ENCODE peak calls at places on chromosomes 3 and 15, in six cellular contexts. J, E, L, V, S and A are unnamed samples.

GRCh38 chr3:42936157-42936981 is 30.4 kb downstream of the ZNF662 start:
- DNase-seq in J (peak), E (no peak), V (no peak), S (no peak), L (no peak), A (peak)

GRCh38 chr3:77125934-77126333 is 86.0 kb downstream of the ROBO2 start:
- DNase-seq in L (no peak), V (no peak), S (no peak), E (no peak), J (no peak), A (no peak)

GRCh38 chr3:61562810-61563613 is 1.6 kb downstream of the PTPRG start:
- DNase-seq in J (no peak), S (peak), L (peak), V (peak), E (no peak), A (peak)

GRCh38 chr3:50616770-50617095 is 218 bp upstream of the MAPKAPK3 start:
- DNase-seq in J (peak), E (peak), V (peak), L (peak), S (peak), A (peak)

GRCh38 chr15:44710236-44711088 is 661 bp downstream of the PATL2 start:
- DNase-seq in E (no peak), J (peak), S (no peak), L (no peak), V (no peak), A (peak)

GRCh38 chr15:88624156-88624970 is 3.2 kb downstream of the AEN start:
- DNase-seq in E (no peak), L (peak), S (no peak), J (no peak), V (no peak), A (peak)

GRCh38 chr3:19946832-19947548 is at the start of gene RAB5A:
- DNase-seq in S (peak), V (peak), E (peak), L (peak), J (peak), A (peak)

GRCh38 chr3:53823956-53824320 is 22.3 kb downstream of the CHDH start:
- DNase-seq in E (no peak), J (no peak), V (no peak), L (no peak), S (no peak), A (no peak)

GRCh38 chr3:156102267-156102912 is 18.0 kb upstream of the KCNAB1 start:
- DNase-seq in E (no peak), V (no peak), S (no peak), L (no peak), J (no peak), A (no peak)

GRCh38 chr3:169218314-169218983 is 445.1 kb downstream of the MECOM start:
- DNase-seq in S (peak), L (peak), E (peak), V (peak), J (peak), A (peak)

GRCh38 chr3:154243353-154243752 is 80.9 kb downstream of the DHX36 start:
- DNase-seq in S (peak), E (no peak), V (no peak), L (no peak), J (peak), A (peak)
- H3K4me2 ChIP-seq in S (peak), E (peak), V (no peak), L (no peak), J (peak), A (peak)

DNA sequence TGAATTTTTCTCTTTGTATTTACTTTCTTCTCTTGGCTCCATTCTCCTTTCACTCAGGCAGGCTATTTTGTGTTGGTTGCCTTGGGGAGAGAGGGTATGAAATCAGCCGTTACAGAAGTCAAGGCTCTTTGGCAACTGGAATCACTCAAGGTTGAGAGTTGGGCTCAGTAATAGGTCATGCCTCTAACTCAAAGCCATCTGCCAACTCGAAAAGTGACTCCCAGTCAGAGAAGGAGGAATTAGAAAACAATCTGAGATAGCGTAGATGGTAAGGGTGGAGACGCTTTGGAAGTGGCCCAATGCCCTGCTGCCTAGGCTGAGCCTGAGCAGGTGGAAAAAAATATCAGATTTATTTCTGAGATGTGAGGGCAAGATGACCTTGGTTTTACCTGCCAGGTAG is 205.7 kb upstream of the ST8SIA2 start:
- DNase-seq in L (no peak), S (no peak), E (no peak), J (no peak), V (no peak), A (no peak)
- TF ChIP-seq EZH2 in L (no peak), S (no peak), E (no peak), J (no peak), V (no peak), A (no peak)

DNA sequence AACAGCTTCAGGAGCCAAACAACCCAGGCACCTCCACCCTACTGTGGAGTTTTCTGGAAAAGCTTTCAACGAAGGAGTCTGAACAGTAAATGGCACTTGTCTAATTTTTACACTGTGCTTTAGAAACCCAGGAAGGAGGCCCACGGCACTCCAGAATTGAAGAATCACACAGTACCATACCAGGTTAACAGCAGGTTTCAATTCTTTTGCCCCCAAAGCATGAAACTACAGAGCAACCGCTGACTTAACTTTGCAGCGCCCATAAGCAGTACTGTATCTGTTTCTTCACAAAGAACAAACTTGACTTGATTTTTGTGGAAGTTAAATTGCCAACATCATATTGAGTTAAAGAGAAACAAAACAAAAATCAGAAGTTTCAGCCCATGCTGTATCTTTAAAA is 456.5 kb downstream of the FOXP1 start:
- DNase-seq in S (no peak), V (no peak), L (no peak), E (no peak), J (no peak), A (no peak)
- H3K4me2 ChIP-seq in S (peak), V (no peak), L (no peak), E (no peak), J (peak), A (peak)

DNA sequence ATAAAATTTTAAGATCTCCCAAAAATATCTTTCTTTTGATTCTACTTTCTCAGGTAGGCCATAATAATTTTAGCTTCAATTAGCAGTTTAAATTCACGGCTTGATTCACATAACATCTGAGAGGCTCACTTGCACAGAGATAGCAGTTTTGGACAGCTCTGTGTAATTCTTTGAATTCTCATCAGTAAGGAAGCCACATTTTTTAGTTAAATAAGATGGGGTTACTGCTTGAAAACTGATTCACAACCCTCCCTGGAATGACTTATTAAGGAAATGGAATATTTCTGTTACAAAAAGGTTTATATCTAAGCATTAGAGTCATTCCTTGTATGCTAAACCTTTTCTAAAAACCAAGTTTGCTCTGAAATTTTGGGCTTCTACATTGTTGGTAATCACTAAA is 212.7 kb downstream of the ALCAM start:
- DNase-seq in V (no peak), J (peak), E (no peak), L (no peak), S (no peak), A (no peak)
- TF ChIP-seq EZH2 in V (no peak), J (no peak), E (no peak), L (no peak), S (no peak), A (no peak)

DNA sequence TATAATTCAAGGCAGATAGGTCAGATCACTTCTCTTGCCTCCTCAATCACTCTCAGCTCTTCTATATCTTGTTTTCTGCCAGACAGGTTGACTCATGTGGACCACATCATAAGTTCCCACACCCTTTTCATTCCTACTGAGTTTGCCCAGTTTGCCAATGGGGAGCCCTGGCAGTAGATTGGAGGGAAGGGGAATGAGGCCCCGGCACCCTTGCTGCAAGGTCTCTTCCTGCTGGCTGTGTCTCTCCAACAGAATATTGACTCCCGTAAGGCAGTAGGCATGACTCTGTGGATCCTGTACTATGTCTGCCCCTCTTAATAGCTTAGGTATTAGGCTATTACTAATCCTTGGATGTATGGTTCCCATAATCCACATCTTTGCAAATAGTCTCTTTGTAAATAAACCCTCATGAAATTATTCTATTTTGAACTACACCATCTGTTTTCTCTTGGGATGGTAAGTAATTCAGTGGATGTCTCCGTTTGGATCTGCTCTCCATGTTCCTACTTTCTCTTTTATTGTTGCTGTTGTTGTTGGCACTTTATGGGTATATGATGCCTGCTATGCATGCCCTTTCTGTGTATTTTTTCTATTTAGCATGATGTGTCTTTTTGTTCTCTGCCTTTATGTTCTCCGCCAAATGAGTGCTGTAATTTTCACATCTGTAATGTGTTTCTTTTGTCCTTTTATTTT is 65.5 kb upstream of the DCBLD2 start:
- DNase-seq in J (peak), E (peak), S (peak), V (no peak), L (no peak), A (peak)
- H3K4me2 ChIP-seq in J (peak), E (peak), S (peak), V (no peak), L (no peak), A (no peak)

DNA sequence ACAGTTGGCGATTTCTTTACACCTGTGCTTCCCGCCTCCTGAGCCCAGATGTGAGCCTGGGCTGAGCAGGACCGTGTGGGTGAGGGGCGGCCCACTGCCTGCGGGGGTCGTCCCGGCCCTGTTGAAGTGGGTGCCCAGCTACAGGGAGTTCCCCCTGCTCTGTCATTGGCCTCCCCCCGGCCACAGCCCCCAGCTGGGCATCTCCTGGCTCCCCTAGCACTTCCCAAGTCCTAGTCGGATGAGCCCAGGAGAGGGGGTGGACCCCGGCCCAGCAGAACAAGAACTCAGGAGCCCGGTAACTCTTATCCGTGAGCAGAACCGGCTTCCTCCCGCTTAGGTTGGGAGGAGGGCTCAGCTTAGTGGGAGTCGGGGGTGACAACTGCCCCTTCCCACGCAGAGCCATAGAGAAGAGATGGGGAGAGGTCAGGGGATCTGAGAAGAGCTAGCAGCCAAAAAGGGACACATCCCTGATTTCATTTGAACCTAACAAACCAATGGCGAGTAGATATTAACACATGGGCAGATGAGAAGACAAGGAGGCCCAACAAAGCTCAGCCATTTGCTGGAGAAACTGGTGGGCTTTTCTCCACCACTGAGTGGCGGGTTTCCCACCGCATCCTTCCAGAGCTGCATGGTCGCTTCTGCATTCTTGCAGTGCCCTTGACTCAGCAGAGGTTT is 878 bp downstream of the PAQR5 start:
- DNase-seq in E (no peak), V (no peak), S (no peak), L (no peak), J (no peak), A (no peak)
- TF ChIP-seq EZH2 in E (no peak), V (peak), S (no peak), L (peak), J (peak), A (no peak)

GRCh38 chr3:46075816-46076215 is 48.5 kb upstream of the XCR1 start:
- DNase-seq in J (no peak), L (no peak), S (no peak), E (no peak), V (no peak), A (no peak)

GRCh38 chr3:46082021-46082420 is 54.7 kb upstream of the XCR1 start:
- DNase-seq in L (no peak), S (no peak), V (no peak), E (no peak), J (no peak), A (no peak)

GRCh38 chr3:46080124-46080991 is 53.1 kb upstream of the XCR1 start:
- DNase-seq in E (no peak), S (peak), L (no peak), J (no peak), V (no peak), A (peak)

GRCh38 chr3:46076606-46077005 is 49.3 kb upstream of the XCR1 start:
- DNase-seq in S (no peak), V (no peak), J (no peak), E (no peak), L (no peak), A (no peak)

DNA sequence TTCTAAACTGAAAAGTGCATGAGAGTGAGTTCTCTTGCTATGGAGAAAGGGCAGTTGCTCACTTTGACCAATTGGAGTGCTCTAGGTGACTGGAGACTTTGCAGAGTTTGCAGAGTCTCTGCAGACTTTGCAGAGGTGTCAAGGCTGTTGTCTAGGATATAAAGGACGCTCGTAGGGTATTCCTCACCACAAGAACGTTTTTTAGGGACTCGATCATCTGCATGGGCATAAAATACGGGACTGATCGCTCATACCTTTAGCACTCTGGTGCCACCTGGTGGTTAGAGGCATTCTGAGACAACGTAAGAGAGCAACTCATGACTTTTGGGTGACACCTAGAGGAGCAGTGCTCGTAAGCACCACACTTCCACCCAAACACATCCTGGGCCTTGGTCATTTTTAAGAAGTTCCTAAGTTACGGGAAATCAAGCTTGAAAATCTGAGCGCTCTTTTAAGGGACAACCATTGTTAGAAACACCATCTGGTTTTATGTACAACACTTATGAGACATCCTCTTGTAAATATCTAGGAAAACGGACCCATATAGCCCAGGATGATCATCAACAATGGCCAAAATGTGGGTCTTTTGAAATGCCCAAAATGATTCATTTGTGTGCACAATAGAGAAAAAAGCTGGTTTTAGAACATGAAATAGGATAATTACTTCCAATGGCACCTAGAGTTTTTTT is 51.6 kb upstream of the XCR1 start:
- DNase-seq in L (peak), S (peak), J (peak), E (peak), V (peak), A (peak)
- H3K4me2 ChIP-seq in L (peak), S (peak), J (peak), E (peak), V (no peak), A (peak)

GRCh38 chr3:120448707-120449650 is 1.8 kb downstream of the FSTL1 start:
- DNase-seq in J (peak), S (peak), L (peak), V (no peak), E (no peak), A (peak)

GRCh38 chr3:120449701-120450216 is 1.0 kb downstream of the FSTL1 start:
- DNase-seq in S (peak), E (no peak), J (peak), V (no peak), L (peak), A (peak)

GRCh38 chr3:120451670-120452220 is 953 bp upstream of the FSTL1 start:
- DNase-seq in V (no peak), E (no peak), S (no peak), L (no peak), J (no peak), A (no peak)

GRCh38 chr3:120450914-120451669 is at the start of gene FSTL1:
- DNase-seq in E (no peak), L (peak), S (no peak), J (peak), V (peak), A (peak)

DNA sequence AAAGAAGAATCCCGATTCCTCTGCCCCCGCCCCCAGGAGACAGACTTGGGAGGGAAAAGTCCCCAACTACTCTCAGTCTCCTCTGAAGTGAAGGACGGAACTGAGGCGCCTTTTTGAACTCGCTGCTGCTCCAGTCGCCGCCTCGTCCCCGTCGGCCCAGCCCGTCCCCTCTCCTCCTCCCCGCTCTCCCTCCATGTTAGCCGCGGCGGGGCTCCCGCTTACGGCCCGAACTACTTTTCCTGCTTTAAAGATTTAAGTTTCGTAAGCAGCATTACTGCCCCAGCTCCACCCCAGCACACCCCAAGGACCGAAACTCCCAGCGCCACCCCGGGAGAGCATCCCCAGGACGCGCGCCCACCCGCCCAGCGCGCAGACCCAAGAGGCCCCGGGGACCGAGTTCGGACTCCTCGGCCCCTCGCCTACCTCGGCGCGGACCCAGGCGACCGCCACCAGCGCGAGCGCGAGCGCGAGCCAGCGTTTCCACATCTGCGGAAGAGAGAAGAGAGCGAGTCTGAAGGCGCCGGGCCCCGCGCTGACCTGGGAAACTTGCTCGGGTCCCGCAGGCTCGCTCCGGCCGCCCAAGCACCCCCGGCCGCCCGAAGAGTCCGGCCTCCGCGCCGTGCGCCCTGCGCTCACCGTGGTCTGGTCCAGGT is 405 bp downstream of the FSTL1 start:
- DNase-seq in L (peak), S (peak), J (no peak), E (no peak), V (peak), A (no peak)
- TF ChIP-seq EZH2 in L (no peak), S (no peak), J (no peak), E (no peak), V (no peak), A (no peak)

GRCh38 chr15:66721954-66722353 is 19.9 kb downstream of the SMAD6 start:
- DNase-seq in J (no peak), S (no peak), V (no peak), E (no peak), L (no peak), A (no peak)

GRCh38 chr15:66725468-66725785 is 23.4 kb downstream of the SMAD6 start:
- DNase-seq in S (no peak), J (no peak), L (no peak), V (no peak), E (no peak), A (no peak)

GRCh38 chr15:66722757-66723540 is 20.9 kb downstream of the SMAD6 start:
- DNase-seq in V (no peak), E (no peak), J (no peak), L (no peak), S (no peak), A (no peak)

GRCh38 chr15:66724732-66725467 is 22.9 kb downstream of the SMAD6 start:
- DNase-seq in S (no peak), E (no peak), J (no peak), V (no peak), L (no peak), A (no peak)

GRCh38 chr15:66723826-66724731 is 22.0 kb downstream of the SMAD6 start:
- DNase-seq in V (no peak), E (peak), S (no peak), J (peak), L (no peak), A (peak)
- H3K4me2 ChIP-seq in V (no peak), E (peak), S (no peak), J (no peak), L (no peak), A (no peak)

GRCh38 chr15:80233511-80234080 is 18.4 kb downstream of the CTXND1 start:
- DNase-seq in S (no peak), J (no peak), V (no peak), L (peak), E (no peak), A (no peak)
- TF ChIP-seq EZH2 in S (no peak), J (no peak), V (no peak), L (no peak), E (no peak), A (no peak)